ENCODE peak calls at places on chromosomes 6 and 20, in five cellular contexts. B is H1, H is heart left ventricle, W is A549, Z is lower leg skin. N is an unnamed sample.

GRCh38 chr6:80174931-80175572 is 68.6 kb downstream of the BCKDHB start:
- DNase-seq in B (no peak), H (no peak), Z (no peak), W (no peak), N (no peak)

GRCh38 chr6:168035098-168035660 is 37.7 kb downstream of the KIF25 start:
- DNase-seq in W (peak; percentile 69), H (peak; percentile 82), B (peak; percentile 54), Z (peak; percentile 89), N (peak; percentile 70)

GRCh38 chr20:32443386-32443974 is 85.3 kb downstream of the ASXL1 start:
- DNase-seq in B (no peak), W (no peak), Z (peak; percentile 37), H (no peak), N (no peak)

GRCh38 chr6:161242779-161243693 is 30.8 kb downstream of the AGPAT4 start:
- DNase-seq in H (no peak), Z (peak; percentile 89), B (peak; percentile 57), W (no peak), N (no peak)

GRCh38 chr20:50217207-50217949 is 26.7 kb downstream of the CEBPB start:
- DNase-seq in B (no peak), W (no peak), H (no peak), Z (no peak), N (no peak)

GRCh38 chr20:46353506-46354206 is 45.4 kb upstream of the CDH22 start:
- DNase-seq in Z (no peak), H (no peak), B (no peak), W (no peak), N (no peak)

GRCh38 chr20:33875055-33875454 is 63.9 kb downstream of the CHMP4B start:
- DNase-seq in H (no peak), Z (no peak), B (no peak), W (no peak), N (no peak)

GRCh38 chr6:78835817-78836216 is 31.5 kb upstream of the IRAK1BP1 start:
- DNase-seq in Z (no peak), B (no peak), W (peak; percentile 1), H (no peak), N (no peak)

GRCh38 chr6:130524552-130524951 is 158.7 kb downstream of the TMEM200A start:
- DNase-seq in W (no peak), H (no peak), Z (no peak), B (no peak), N (no peak)

DNA sequence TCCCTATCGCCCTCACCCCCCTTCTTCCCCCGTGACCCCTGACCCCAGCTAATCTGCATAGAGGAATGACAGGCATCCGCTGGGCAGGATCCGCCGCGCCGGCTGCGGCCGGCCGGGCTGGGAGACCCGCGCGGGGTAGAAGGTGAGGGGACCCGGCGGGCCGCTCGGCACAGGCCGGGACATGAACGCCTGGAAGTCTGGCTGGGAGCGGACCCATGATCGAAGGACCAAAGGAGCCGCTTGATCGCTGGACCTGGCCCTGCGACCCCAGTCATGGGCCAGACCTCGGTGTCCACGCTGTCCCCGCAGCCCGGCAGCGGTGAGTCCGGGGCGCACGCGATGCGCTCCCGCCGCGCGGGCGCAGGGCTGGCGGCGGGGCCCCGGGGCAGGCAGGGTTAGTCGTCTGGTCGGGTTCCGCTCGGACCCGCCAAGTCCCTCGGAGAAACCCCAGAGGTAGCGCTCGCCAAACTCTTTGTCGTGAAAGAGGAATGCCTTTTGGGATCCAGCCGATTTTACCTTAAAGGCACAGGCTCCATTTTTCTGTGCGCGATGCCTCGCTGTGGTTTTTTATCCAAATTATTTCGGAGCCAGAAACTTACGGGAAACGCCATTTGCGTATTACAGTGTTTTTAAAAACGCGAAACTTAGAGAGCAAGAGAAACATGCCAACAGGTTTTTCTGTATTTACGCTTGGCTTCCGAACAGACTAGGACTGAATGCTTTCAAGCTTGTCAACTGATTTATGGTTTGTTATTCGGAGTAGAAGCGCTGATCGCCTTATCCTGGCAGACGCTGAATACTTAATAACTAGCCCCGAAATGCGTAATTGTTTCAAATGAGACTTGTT is at the start of gene PHACTR2:
- DNase-seq in H (peak; percentile 87), W (peak; percentile 67), Z (peak; percentile 92), B (peak; percentile 71), N (peak; percentile 76)
- TF ChIP-seq POLR2A in H (no peak), W (no peak), Z (no peak), B (peak; percentile 84), N (no peak)

GRCh38 chr20:62927128-62927705 is 912 bp upstream of the DIDO1 start:
- DNase-seq in B (no peak), W (no peak), Z (no peak), H (no peak), N (no peak)

GRCh38 chr20:62926229-62927127 is at the start of gene DIDO1:
- DNase-seq in B (no peak), H (peak; percentile 90), W (peak; percentile 88), Z (peak; percentile 97), N (peak; percentile 91)

GRCh38 chr20:62925420-62926228 is 681 bp downstream of the DIDO1 start:
- DNase-seq in H (no peak), B (no peak), W (peak; percentile 34), Z (no peak), N (no peak)

GRCh38 chr20:62929051-62929538 is 2.8 kb upstream of the DIDO1 start:
- DNase-seq in B (no peak), Z (peak; percentile 92), H (peak; percentile 69), W (no peak), N (peak; percentile 63)

GRCh38 chr20:62928246-62928939 is 2.1 kb upstream of the DIDO1 start:
- DNase-seq in B (no peak), H (no peak), W (no peak), Z (no peak), N (peak; percentile 14)
- H3K4me3 ChIP-seq in B (peak overlapping the region; percentile 76), H (peak overlapping the region; percentile 18), W (no peak overlapping the region), Z (peak overlapping the region; percentile 11), N (peak overlapping the region; percentile 58)

DNA sequence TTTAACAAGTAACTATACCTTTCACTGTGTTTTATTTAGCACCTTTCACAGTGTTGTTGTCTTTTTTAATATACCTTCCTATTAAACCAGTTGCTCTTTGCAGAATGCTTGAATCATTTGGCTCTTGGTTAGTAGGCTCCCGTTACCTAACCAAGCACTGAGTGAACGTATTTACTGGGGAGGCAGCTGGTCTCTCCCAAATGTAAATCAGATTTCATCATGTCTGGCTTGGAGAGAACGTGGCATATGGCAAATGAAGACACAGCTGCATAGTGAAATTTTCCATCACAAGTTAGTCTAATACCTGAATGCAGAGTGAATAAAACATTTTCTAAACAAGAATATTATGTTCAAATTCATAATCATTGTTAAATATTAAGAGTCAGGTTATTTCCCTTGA is 12.4 kb downstream of the HTR1E start:
- DNase-seq in Z (no peak), H (no peak), B (no peak), W (no peak), N (no peak)
- TF ChIP-seq POLR2A in Z (no peak), H (no peak), B (no peak), W (no peak), N (no peak)

GRCh38 chr6:53618219-53618618 is 47.3 kb downstream of the KLHL31 start:
- DNase-seq in B (no peak), W (no peak), H (no peak), Z (no peak), N (no peak)
- H3K4me3 ChIP-seq in B (no peak overlapping the region), W (no peak overlapping the region), H (no peak overlapping the region), Z (no peak overlapping the region), N (no peak overlapping the region)

N was measured in ovary.